ENCODE peak calls at places on chromosomes 5 and 9, in five cellular contexts. G is neural crest cell; X is activated CD8-positive, alpha-beta memory T cell treated with anti-CD3 and anti-CD28 coated beads for 1 hour; D is DMS153; L is activated B cell treated with CpG ODN at 0.5 μM for 24 hours. K is an unnamed sample.

GRCh38 chr9:26579047-26579446 is 313.6 kb downstream of the CAAP1 start:
- DNase-seq in G (no peak), X (no peak), D (no peak), L (no peak), K (no peak)

GRCh38 chr5:60929024-60929423 is 15.8 kb downstream of the ERCC8 start:
- DNase-seq in G (no peak), X (no peak), D (no peak), L (no peak), K (no peak)

GRCh38 chr5:147539053-147539452 is 29.2 kb upstream of the DPYSL3 start:
- DNase-seq in G (no peak), X (no peak), D (no peak), L (no peak), K (no peak)

GRCh38 chr5:68643064-68643463 is 427.5 kb downstream of the PIK3R1 start:
- DNase-seq in G (no peak), X (no peak), D (no peak), L (no peak), K (no peak)

GRCh38 chr9:16321461-16322119 is 548.9 kb downstream of the BNC2 start:
- DNase-seq in G (peak; percentile 31), X (no peak), D (no peak), L (no peak), K (peak; percentile 54)

GRCh38 chr9:89781838-89782237 is 177.0 kb downstream of the GADD45G start:
- DNase-seq in G (no peak), X (no peak), D (no peak), L (peak; percentile 33), K (no peak)

GRCh38 chr5:35672995-35673394 is 55.3 kb downstream of the SPEF2 start:
- DNase-seq in G (no peak), X (no peak), D (no peak), L (no peak), K (no peak)

GRCh38 chr9:17116400-17116837 is 18.4 kb upstream of the CNTLN start:
- DNase-seq in G (no peak), X (no peak), D (peak; percentile 33), L (no peak), K (no peak)

GRCh38 chr9:31347082-31347617 is 1037.3 kb upstream of the ACO1 start:
- DNase-seq in G (no peak), X (no peak), D (peak; percentile 61), L (no peak), K (no peak)

K was measured in retina.